ENCODE peak calls at places on chromosomes 7 and 10, in six cellular contexts. One of them, this sample, is unnamed.
A peak's percentile ranks its signal among the peaks of the same experiment; 100 is the strongest.

GRCh38 chr10:70093335-70093944 is 39.2 kb downstream of the AIFM2 start:
- DNase-seq in uterus: no peak
- DNase-seq in PC-3: no peak
- DNase-seq in left ventricle myocardium inferior: no peak
- DNase-seq in cardiac muscle cell: no peak
- DNase-seq in K562: no peak
- DNase-seq in this sample: no peak

GRCh38 chr7:23369695-23370404 is 70.7 kb downstream of the MALSU1 start:
- DNase-seq in uterus: no peak
- DNase-seq in PC-3: no peak
- DNase-seq in left ventricle myocardium inferior: no peak
- DNase-seq in cardiac muscle cell: no peak
- DNase-seq in K562: no peak
- DNase-seq in this sample: no peak

GRCh38 chr10:113960617-113961260 is 82.9 kb upstream of the ADRB1 start:
- DNase-seq in uterus: no peak
- DNase-seq in PC-3: peak; percentile 2
- DNase-seq in left ventricle myocardium inferior: no peak
- DNase-seq in cardiac muscle cell: no peak
- DNase-seq in K562: no peak
- DNase-seq in this sample: no peak

GRCh38 chr10:122132331-122132755 is 138.8 kb upstream of the BTBD16 start:
- DNase-seq in uterus: no peak
- DNase-seq in PC-3: no peak
- DNase-seq in left ventricle myocardium inferior: no peak
- DNase-seq in cardiac muscle cell: no peak
- DNase-seq in K562: no peak
- DNase-seq in this sample: no peak

GRCh38 chr7:29412912-29413311 is 150.7 kb upstream of the PRR15 start:
- DNase-seq in uterus: no peak
- DNase-seq in PC-3: peak; percentile 32
- DNase-seq in left ventricle myocardium inferior: no peak
- DNase-seq in cardiac muscle cell: no peak
- DNase-seq in K562: no peak
- DNase-seq in this sample: no peak

GRCh38 chr10:99994801-99995200 is 14.9 kb downstream of the DNMBP start:
- DNase-seq in uterus: no peak
- DNase-seq in PC-3: no peak
- DNase-seq in left ventricle myocardium inferior: no peak
- DNase-seq in cardiac muscle cell: no peak
- DNase-seq in K562: no peak
- DNase-seq in this sample: no peak

GRCh38 chr7:35983585-35983984 is 169.5 kb upstream of the EEPD1 start:
- DNase-seq in uterus: no peak
- DNase-seq in PC-3: no peak
- DNase-seq in left ventricle myocardium inferior: no peak
- DNase-seq in cardiac muscle cell: no peak
- DNase-seq in K562: no peak
- DNase-seq in this sample: no peak

GRCh38 chr7:33986951-33987948 is 81.9 kb downstream of the BMPER start:
- DNase-seq in uterus: peak; percentile 16
- DNase-seq in PC-3: peak; percentile 96
- DNase-seq in left ventricle myocardium inferior: no peak
- DNase-seq in cardiac muscle cell: no peak
- DNase-seq in K562: no peak
- DNase-seq in this sample: no peak

GRCh38 chr7:94382155-94382554 is 12.5 kb upstream of the COL1A2 start:
- DNase-seq in uterus: no peak
- DNase-seq in PC-3: peak; percentile 65
- DNase-seq in left ventricle myocardium inferior: no peak
- DNase-seq in cardiac muscle cell: no peak
- DNase-seq in K562: no peak
- DNase-seq in this sample: no peak

GRCh38 chr10:43206391-43207235 is 60.3 kb downstream of the RASGEF1A start:
- DNase-seq in uterus: peak; percentile 6
- DNase-seq in PC-3: no peak
- DNase-seq in left ventricle myocardium inferior: peak; percentile 7
- DNase-seq in cardiac muscle cell: no peak
- DNase-seq in K562: no peak
- DNase-seq in this sample: peak; percentile 63

GRCh38 chr10:810351-810846 is 120.9 kb upstream of the DIP2C start:
- DNase-seq in uterus: no peak
- DNase-seq in PC-3: no peak
- DNase-seq in left ventricle myocardium inferior: no peak
- DNase-seq in cardiac muscle cell: peak; percentile 88
- DNase-seq in K562: no peak
- DNase-seq in this sample: no peak

GRCh38 chr7:80385512-80385911 is 126.4 kb downstream of the GNAT3 start:
- DNase-seq in uterus: no peak
- DNase-seq in PC-3: no peak
- DNase-seq in left ventricle myocardium inferior: no peak
- DNase-seq in cardiac muscle cell: no peak
- DNase-seq in K562: no peak
- DNase-seq in this sample: no peak

GRCh38 chr10:94097656-94098055 is 103.9 kb downstream of the PLCE1 start:
- DNase-seq in uterus: no peak
- DNase-seq in PC-3: no peak
- DNase-seq in left ventricle myocardium inferior: no peak
- DNase-seq in cardiac muscle cell: no peak
- DNase-seq in K562: no peak
- DNase-seq in this sample: no peak

GRCh38 chr7:73718905-73719805 is at the start of gene STX1A:
- DNase-seq in uterus: peak; percentile 77
- DNase-seq in PC-3: peak; percentile 73
- DNase-seq in left ventricle myocardium inferior: peak; percentile 69
- DNase-seq in cardiac muscle cell: peak; percentile 87
- DNase-seq in K562: peak; percentile 98
- DNase-seq in this sample: peak; percentile 87

GRCh38 chr10:71835671-71836593 is 15.1 kb downstream of the PSAP start:
- DNase-seq in uterus: peak; percentile 71
- DNase-seq in PC-3: no peak
- DNase-seq in left ventricle myocardium inferior: peak; percentile 58
- DNase-seq in cardiac muscle cell: peak; percentile 46
- DNase-seq in K562: no peak
- DNase-seq in this sample: no peak
- H3K4me1 ChIP-seq in uterus: peaks cover 21% of the 10 kb centered on the region
- H3K4me1 ChIP-seq in PC-3: peaks cover 31% of the 10 kb centered on the region
- H3K4me1 ChIP-seq in left ventricle myocardium inferior: peaks cover 100% of the 10 kb centered on the region
- H3K4me1 ChIP-seq in cardiac muscle cell: peaks cover 39% of the 10 kb centered on the region
- H3K4me1 ChIP-seq in K562: peaks cover 23% of the 10 kb centered on the region
- H3K4me1 ChIP-seq in this sample: peaks cover 70% of the 10 kb centered on the region

DNA sequence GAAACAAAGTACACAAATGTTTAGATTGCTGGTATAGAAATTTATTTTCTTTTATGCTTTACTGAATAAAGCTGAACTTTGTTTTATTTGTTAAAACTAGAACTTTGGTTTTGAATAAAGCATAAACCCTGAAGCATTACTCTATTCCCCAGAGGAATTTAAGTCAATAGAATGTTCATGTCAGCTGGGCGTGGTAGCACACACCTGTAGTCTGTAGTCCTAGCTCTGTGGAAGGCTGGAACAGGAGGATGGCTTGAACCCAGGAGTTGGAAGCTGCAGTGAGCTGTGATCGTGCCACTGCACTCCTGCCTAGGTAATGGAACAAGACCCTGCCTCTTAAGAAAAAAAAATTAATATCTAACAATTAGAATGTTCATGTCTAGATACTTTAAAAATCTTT is 139.0 kb upstream of the ASAH2 start:
- DNase-seq in uterus: no peak
- DNase-seq in PC-3: no peak
- DNase-seq in left ventricle myocardium inferior: no peak
- DNase-seq in cardiac muscle cell: no peak
- DNase-seq in K562: no peak
- DNase-seq in this sample: no peak
- TF ChIP-seq CTCF in uterus: no peak
- TF ChIP-seq CTCF in PC-3: no peak
- TF ChIP-seq CTCF in left ventricle myocardium inferior: no peak
- TF ChIP-seq CTCF in cardiac muscle cell: no peak
- TF ChIP-seq CTCF in K562: no peak
- TF ChIP-seq CTCF in this sample: no peak

GRCh38 chr7:122492007-122492406 is 187.5 kb upstream of the FEZF1 start:
- DNase-seq in uterus: no peak
- DNase-seq in PC-3: no peak
- DNase-seq in left ventricle myocardium inferior: no peak
- DNase-seq in cardiac muscle cell: no peak
- DNase-seq in K562: no peak
- DNase-seq in this sample: no peak
- H3K4me1 ChIP-seq in uterus: no peaks in the 10 kb centered on the region
- H3K4me1 ChIP-seq in PC-3: peaks cover 5% of the 10 kb centered on the region
- H3K4me1 ChIP-seq in left ventricle myocardium inferior: no peaks in the 10 kb centered on the region
- H3K4me1 ChIP-seq in cardiac muscle cell: no peaks in the 10 kb centered on the region
- H3K4me1 ChIP-seq in K562: no peaks in the 10 kb centered on the region
- H3K4me1 ChIP-seq in this sample: no peaks in the 10 kb centered on the region

DNA sequence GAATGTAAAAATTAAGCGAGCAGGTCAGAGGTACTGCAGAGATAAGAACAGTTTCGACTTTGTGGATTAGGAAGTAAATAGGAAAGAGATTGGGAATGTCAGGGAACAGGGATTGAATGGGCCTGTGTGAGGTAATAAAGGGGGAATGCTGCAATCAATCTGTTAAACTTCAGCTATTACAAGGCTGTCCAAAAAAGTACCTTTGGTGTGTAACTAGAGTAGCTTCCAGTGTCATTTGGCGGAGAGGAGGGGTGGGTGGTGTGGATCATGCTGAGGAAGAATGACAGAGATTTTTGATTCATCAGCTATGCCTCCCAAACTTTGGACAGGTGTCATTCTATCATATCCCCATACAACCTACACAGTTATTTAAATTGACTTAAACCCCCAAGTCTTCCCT is 128.2 kb upstream of the RHEB start:
- DNase-seq in uterus: no peak
- DNase-seq in PC-3: no peak
- DNase-seq in left ventricle myocardium inferior: no peak
- DNase-seq in cardiac muscle cell: no peak
- DNase-seq in K562: no peak
- DNase-seq in this sample: no peak
- TF ChIP-seq CTCF in uterus: no peak
- TF ChIP-seq CTCF in PC-3: no peak
- TF ChIP-seq CTCF in left ventricle myocardium inferior: no peak
- TF ChIP-seq CTCF in cardiac muscle cell: no peak
- TF ChIP-seq CTCF in K562: no peak
- TF ChIP-seq CTCF in this sample: no peak

GRCh38 chr10:6563075-6563474 is 17.0 kb downstream of the PRKCQ start:
- DNase-seq in uterus: no peak
- DNase-seq in PC-3: no peak
- DNase-seq in left ventricle myocardium inferior: no peak
- DNase-seq in cardiac muscle cell: no peak
- DNase-seq in K562: no peak
- DNase-seq in this sample: no peak

GRCh38 chr10:6558272-6558671 is 21.8 kb downstream of the PRKCQ start:
- DNase-seq in uterus: no peak
- DNase-seq in PC-3: no peak
- DNase-seq in left ventricle myocardium inferior: no peak
- DNase-seq in cardiac muscle cell: no peak
- DNase-seq in K562: no peak
- DNase-seq in this sample: no peak

GRCh38 chr10:6561552-6561951 is 18.5 kb downstream of the PRKCQ start:
- DNase-seq in uterus: no peak
- DNase-seq in PC-3: no peak
- DNase-seq in left ventricle myocardium inferior: no peak
- DNase-seq in cardiac muscle cell: no peak
- DNase-seq in K562: no peak
- DNase-seq in this sample: no peak

GRCh38 chr10:6562221-6562620 is 17.9 kb downstream of the PRKCQ start:
- DNase-seq in uterus: no peak
- DNase-seq in PC-3: no peak
- DNase-seq in left ventricle myocardium inferior: no peak
- DNase-seq in cardiac muscle cell: no peak
- DNase-seq in K562: no peak
- DNase-seq in this sample: no peak

GRCh38 chr10:6558759-6559429 is 21.2 kb downstream of the PRKCQ start:
- DNase-seq in uterus: no peak
- DNase-seq in PC-3: no peak
- DNase-seq in left ventricle myocardium inferior: no peak
- DNase-seq in cardiac muscle cell: no peak
- DNase-seq in K562: no peak
- DNase-seq in this sample: no peak
- H3K4me1 ChIP-seq in uterus: no peaks in the 10 kb centered on the region
- H3K4me1 ChIP-seq in PC-3: no peaks in the 10 kb centered on the region
- H3K4me1 ChIP-seq in left ventricle myocardium inferior: no peaks in the 10 kb centered on the region
- H3K4me1 ChIP-seq in cardiac muscle cell: peaks cover 3% of the 10 kb centered on the region
- H3K4me1 ChIP-seq in K562: no peaks in the 10 kb centered on the region
- H3K4me1 ChIP-seq in this sample: no peaks in the 10 kb centered on the region

DNA sequence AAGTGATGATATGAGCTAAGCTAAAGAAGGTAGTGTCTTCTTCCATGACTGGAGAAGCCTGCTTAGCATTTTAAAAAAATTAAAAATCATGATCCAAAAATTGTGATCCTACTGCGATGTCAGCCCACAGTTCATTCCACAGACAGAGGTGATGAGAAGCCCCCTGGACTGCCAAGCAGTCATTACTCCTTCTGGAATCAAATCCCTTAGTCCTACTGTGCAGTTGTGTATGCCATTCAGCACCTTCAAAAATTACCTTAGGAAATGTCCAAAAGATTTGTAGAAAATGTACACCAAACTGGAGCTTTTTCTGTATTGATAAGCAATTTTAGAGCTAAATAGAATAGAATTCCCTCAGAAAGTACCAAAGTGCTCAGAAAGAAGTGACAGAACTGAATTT is 283.5 kb upstream of the NFE2L3 start:
- DNase-seq in uterus: no peak
- DNase-seq in PC-3: no peak
- DNase-seq in left ventricle myocardium inferior: no peak
- DNase-seq in cardiac muscle cell: no peak
- DNase-seq in K562: no peak
- DNase-seq in this sample: no peak
- TF ChIP-seq CTCF in uterus: no peak
- TF ChIP-seq CTCF in PC-3: no peak
- TF ChIP-seq CTCF in left ventricle myocardium inferior: no peak
- TF ChIP-seq CTCF in cardiac muscle cell: no peak
- TF ChIP-seq CTCF in K562: no peak
- TF ChIP-seq CTCF in this sample: no peak

This sample was measured in upper lobe of right lung.